ENCODE peak calls at places on chromosome 1, in four cellular contexts. K is left colon, P is gastrocnemius medialis, C is COR-L47. Y is an unnamed sample.

GRCh38 chr1:87450615-87451209 is 122.0 kb downstream of the LMO4 start:
- DNase-seq in K (peak; percentile 57), P (no peak), C (no peak), Y (no peak)

GRCh38 chr1:60978421-60979357 is 103.7 kb upstream of the NFIA start:
- DNase-seq in K (peak; percentile 31), P (peak; percentile 15), C (no peak), Y (no peak)

GRCh38 chr1:25504706-25505560 is 38.5 kb upstream of the LDLRAP1 start:
- DNase-seq in K (no peak), P (no peak), C (no peak), Y (no peak)

GRCh38 chr1:3471356-3472087 is 17.1 kb downstream of the ARHGEF16 start:
- DNase-seq in K (peak; percentile 23), P (peak; percentile 36), C (no peak), Y (peak; percentile 28)

GRCh38 chr1:59368007-59368670 is 71.2 kb downstream of the FGGY start:
- DNase-seq in K (no peak), P (no peak), C (no peak), Y (no peak)

GRCh38 chr1:6170742-6171201 is 9.3 kb downstream of the CHD5 start:
- DNase-seq in K (no peak), P (no peak), C (no peak), Y (no peak)

GRCh38 chr1:234605983-234606730 is 3.8 kb downstream of the IRF2BP2 start:
- DNase-seq in K (peak; percentile 67), P (peak; percentile 70), C (peak; percentile 28), Y (peak; percentile 67)

GRCh38 chr1:148308832-148309458 is 156.9 kb upstream of the NBPF11 start:
- DNase-seq in K (no peak), P (no peak), C (no peak), Y (no peak)

GRCh38 chr1:2136386-2136821 is 58.2 kb downstream of the FAAP20 start:
- DNase-seq in K (no peak), P (no peak), C (no peak), Y (no peak)

GRCh38 chr1:219339466-219339865 is 165.8 kb downstream of the LYPLAL1 start:
- DNase-seq in K (no peak), P (no peak), C (no peak), Y (no peak)

GRCh38 chr1:17665950-17666720 is 89.0 kb upstream of the ACTL8 start:
- DNase-seq in K (no peak), P (no peak), C (no peak), Y (no peak)

GRCh38 chr1:200274121-200274520 is 135.7 kb downstream of the ZNF281 start:
- DNase-seq in K (no peak), P (no peak), C (no peak), Y (no peak)

GRCh38 chr1:25989860-25990650 is 7.8 kb downstream of the PAFAH2 start:
- DNase-seq in K (no peak), P (no peak), C (no peak), Y (no peak)

GRCh38 chr1:48931571-48932251 is 155.0 kb upstream of the BEND5 start:
- DNase-seq in K (no peak), P (no peak), C (no peak), Y (no peak)

GRCh38 chr1:151013518-151013917 is 5.3 kb downstream of the PRUNE1 start:
- DNase-seq in K (no peak), P (no peak), C (no peak), Y (peak; percentile 53)

GRCh38 chr1:233453433-233454200 is 126.1 kb downstream of the MAP3K21 start:
- DNase-seq in K (no peak), P (no peak), C (no peak), Y (no peak)

GRCh38 chr1:227762231-227762911 is 27.1 kb downstream of the SNAP47 start:
- DNase-seq in K (peak; percentile 92), P (peak; percentile 71), C (peak; percentile 97), Y (peak; percentile 52)

GRCh38 chr1:160427625-160428024 is 27.3 kb downstream of the VANGL2 start:
- DNase-seq in K (no peak), P (no peak), C (no peak), Y (no peak)

GRCh38 chr1:151733126-151733525 is 11.8 kb downstream of the RIIAD1 start:
- DNase-seq in K (no peak), P (no peak), C (no peak), Y (no peak)

GRCh38 chr1:117959364-117959763 is 29.8 kb downstream of the WDR3 start:
- DNase-seq in K (no peak), P (no peak), C (no peak), Y (no peak)

GRCh38 chr1:218742478-218743260 is 397.5 kb downstream of the TGFB2 start:
- DNase-seq in K (no peak), P (no peak), C (no peak), Y (no peak)

GRCh38 chr1:194184974-194185373 is 998.6 kb upstream of the B3GALT2 start:
- DNase-seq in K (no peak), P (no peak), C (no peak), Y (no peak)

GRCh38 chr1:161913482-161914140 is 110.1 kb downstream of the OLFML2B start:
- DNase-seq in K (no peak), P (no peak), C (no peak), Y (no peak)

GRCh38 chr1:101907264-101907663 is 89.5 kb downstream of the OLFM3 start:
- DNase-seq in K (no peak), P (no peak), C (no peak), Y (no peak)

GRCh38 chr1:21447311-21447710 is 7.4 kb downstream of the NBPF3 start:
- DNase-seq in K (no peak), P (no peak), C (no peak), Y (no peak)

GRCh38 chr1:28296401-28297220 is 32.2 kb upstream of the MED18 start:
- DNase-seq in K (peak; percentile 80), P (no peak), C (no peak), Y (peak; percentile 84)

GRCh38 chr1:117582341-117582902 is 23.4 kb upstream of the TENT5C start:
- DNase-seq in K (no peak), P (no peak), C (no peak), Y (no peak)

GRCh38 chr1:169117599-169117998 is 11.1 kb downstream of the ATP1B1 start:
- DNase-seq in K (no peak), P (no peak), C (no peak), Y (no peak)

GRCh38 chr1:152185544-152186391 is 26.7 kb upstream of the RPTN start:
- DNase-seq in K (peak; percentile 12), P (no peak), C (peak; percentile 14), Y (peak; percentile 7)